ENCODE peak calls at places on chromosomes 11 and 22, in six cellular contexts. K is K562, B is HepG2, R is upper lobe of left lung, L is A549, Y is GM12878. E is an unnamed sample.

GRCh38 chr22:48089601-48090331 is 1327.3 kb downstream of the TBC1D22A start:
- ATAC-seq in K (no peak), B (no peak), R (peak), L (no peak), Y (peak), E (peak)

GRCh38 chr22:27748355-27749168 is 53.0 kb downstream of the MN1 start:
- ATAC-seq in K (no peak), B (no peak), R (no peak), L (no peak), Y (no peak), E (peak)

GRCh38 chr11:74466916-74467885 is at the start of gene KCNE3:
- ATAC-seq in K (peak), B (no peak), R (peak), L (no peak), Y (no peak), E (peak)

GRCh38 chr11:17098632-17099031 is 21.2 kb upstream of the RPS13 start:
- ATAC-seq in K (no peak), B (no peak), R (no peak), L (no peak), Y (no peak), E (no peak)

GRCh38 chr22:30733081-30733680 is 38.5 kb downstream of the OSBP2 start:
- ATAC-seq in K (no peak), B (no peak), R (no peak), L (no peak), Y (no peak), E (no peak)

GRCh38 chr11:60498399-60498798 is 5.8 kb downstream of the MS4A12 start:
- ATAC-seq in K (no peak), B (no peak), R (no peak), L (no peak), Y (peak), E (no peak)

GRCh38 chr11:10160350-10160749 is 133.7 kb downstream of the SBF2 start:
- ATAC-seq in K (no peak), B (no peak), R (no peak), L (no peak), Y (no peak), E (no peak)

GRCh38 chr11:102318469-102318868 is 1.2 kb downstream of the BIRC3 start:
- ATAC-seq in K (no peak), B (no peak), R (no peak), L (peak), Y (peak), E (no peak)

GRCh38 chr22:46251816-46252380 is 1.8 kb upstream of the CDPF1 start:
- ATAC-seq in K (no peak), B (no peak), R (no peak), L (no peak), Y (no peak), E (no peak)

GRCh38 chr11:14764213-14764898 is 120.8 kb downstream of the PDE3B start:
- ATAC-seq in K (peak), B (no peak), R (no peak), L (no peak), Y (peak), E (no peak)

GRCh38 chr22:20918663-20919220 is 1.5 kb downstream of the CRKL start:
- ATAC-seq in K (no peak), B (no peak), R (no peak), L (no peak), Y (no peak), E (no peak)

GRCh38 chr11:16603890-16604783 is 134.3 kb upstream of the C11orf58 start:
- ATAC-seq in K (peak), B (peak), R (peak), L (peak), Y (no peak), E (peak)

DNA sequence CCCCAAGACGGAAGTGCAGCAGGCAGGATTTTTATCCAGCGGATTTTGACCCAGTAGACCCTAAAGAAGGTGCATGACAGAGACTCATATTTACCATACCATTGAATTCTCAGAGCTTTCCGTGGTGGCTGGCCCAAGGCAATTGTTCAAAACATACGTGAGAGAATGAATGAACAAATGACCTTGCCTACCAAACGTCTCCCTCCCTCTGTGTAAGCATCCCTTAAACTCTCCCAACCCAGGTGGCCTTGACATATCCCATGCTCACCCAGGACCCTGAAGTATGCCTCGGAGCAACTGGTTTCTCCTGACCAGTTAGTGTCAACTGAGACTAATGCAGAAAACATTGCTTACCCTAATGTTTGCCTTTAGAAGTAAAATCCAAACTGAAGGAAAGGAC is 154.9 kb downstream of the TEAD1 start:
- ATAC-seq in K (no peak), B (peak), R (no peak), L (no peak), Y (no peak), E (no peak)
- H3K4me3 ChIP-seq in K (no peak), B (no peak), R (no peak), L (no peak), Y (no peak), E (no peak)

GRCh38 chr11:112961146-112961668 is at the start of gene NCAM1:
- ATAC-seq in K (peak), B (peak), R (no peak), L (peak), Y (no peak), E (peak)
- TF ChIP-seq EP300 in K (no peak), B (no peak), R (no peak), L (no peak), Y (no peak), E (no peak)

GRCh38 chr11:827146-827860 is 416 bp upstream of the CRACR2B start:
- ATAC-seq in K (peak), B (peak), R (no peak), L (peak), Y (peak), E (no peak)
- H3K4me3 ChIP-seq in K (peak), B (peak), R (peak), L (peak), Y (peak), E (no peak)

DNA sequence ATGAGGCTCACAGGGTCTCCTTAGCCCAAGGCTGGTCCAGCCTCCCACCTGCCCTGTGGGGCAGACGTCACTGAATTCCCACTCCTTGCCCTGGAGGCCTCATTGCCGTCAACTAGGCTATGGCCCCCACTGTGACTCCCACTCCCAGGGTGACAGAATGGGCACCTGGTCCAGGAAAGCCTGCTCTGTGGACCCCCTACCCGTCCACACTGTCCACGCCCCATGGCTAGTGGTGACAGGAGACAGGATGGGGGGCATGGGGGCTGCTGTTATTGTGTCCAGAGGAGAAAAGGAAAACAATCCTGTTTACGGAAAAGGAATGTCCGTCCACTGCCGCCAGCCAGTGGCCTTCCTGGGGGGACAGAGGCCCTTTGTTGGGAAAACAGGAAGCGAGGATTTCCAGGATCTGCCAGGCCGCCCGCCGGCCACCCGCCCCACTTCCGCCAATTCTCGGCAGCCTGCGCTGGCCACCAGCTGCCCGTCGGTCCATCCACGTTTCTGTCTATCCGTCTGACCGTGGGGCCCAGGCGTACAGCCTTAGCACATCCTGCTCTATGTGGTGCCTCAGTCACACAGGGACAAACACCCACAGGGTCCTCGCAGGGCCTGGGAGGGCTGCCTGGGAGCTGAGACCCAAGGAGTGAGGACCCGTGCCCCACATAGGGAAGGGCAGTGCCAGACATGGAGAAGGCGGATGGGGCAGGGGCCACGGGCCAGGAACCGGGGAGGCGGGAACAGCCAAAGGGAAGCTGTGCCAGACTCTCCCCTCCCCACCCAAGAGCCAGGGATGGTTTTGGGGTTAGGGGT is 19.5 kb downstream of the CRELD2 start:
- ATAC-seq in K (no peak), B (peak), R (no peak), L (no peak), Y (no peak), E (no peak)
- TF ChIP-seq EP300 in K (no peak), B (peak), R (no peak), L (no peak), Y (no peak), E (no peak)

GRCh38 chr11:81092517-81092916 is 1641.1 kb downstream of the FAM181B start:
- ATAC-seq in K (no peak), B (no peak), R (no peak), L (no peak), Y (no peak), E (no peak)

DNA sequence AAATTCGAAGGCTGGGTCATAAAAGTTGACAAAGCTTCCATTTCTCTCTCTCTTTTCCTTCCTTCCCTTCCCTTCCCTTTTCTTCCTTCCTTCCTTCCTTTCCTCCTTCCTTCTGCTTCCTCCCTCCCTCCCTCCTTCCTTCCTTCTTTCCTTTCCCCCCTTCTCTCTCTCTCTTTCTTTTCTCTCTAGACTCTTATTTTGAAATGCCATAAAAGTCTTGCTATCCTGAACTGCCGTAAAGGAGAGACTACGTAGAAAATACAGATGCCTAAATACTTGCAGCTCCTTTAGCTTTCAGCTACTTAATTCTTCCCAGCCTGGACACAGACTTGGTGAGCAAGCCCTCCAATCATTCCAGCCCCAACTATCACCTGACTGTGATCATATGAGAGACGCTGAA is 1644.4 kb downstream of the FAM181B start:
- ATAC-seq in K (no peak), B (no peak), R (no peak), L (no peak), Y (no peak), E (no peak)
- H3K4me3 ChIP-seq in K (no peak), B (no peak), R (no peak), L (no peak), Y (no peak), E (no peak)

DNA sequence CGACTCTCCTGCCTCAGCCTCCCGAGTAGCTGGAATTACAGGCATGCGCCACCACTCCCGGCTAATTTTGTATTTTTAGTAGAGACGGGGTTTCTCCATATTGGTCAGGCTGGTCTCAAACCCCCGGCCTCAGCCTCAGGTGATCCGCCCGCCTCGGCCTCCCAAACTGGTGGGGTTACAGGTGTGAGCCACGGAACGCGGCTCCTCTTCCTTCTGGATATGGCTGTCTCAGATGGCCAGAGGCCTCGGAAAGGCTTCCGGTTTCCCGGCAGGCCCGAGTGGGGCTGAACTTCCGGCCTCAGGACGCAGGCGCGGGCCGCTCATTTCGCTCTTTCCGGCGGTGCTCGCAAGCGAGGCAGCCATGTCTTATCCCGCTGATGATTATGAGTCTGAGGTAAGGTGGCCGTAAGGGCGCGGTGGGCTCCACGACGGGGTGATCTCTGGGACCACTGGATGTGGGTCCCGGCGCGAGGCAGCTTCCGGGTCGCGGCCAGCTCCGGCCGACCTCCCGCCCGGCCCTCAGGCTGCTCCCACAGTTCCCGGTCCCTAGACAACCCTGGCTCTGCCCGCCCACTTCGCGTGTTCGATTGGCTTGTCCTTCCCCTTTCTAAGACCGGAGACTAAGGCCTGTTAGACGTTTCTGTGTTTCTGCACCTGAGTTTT is at the start of gene EIF3L:
- ATAC-seq in K (peak), B (peak), R (peak), L (peak), Y (peak), E (peak)
- TF ChIP-seq EP300 in K (no peak), B (no peak), R (no peak), L (no peak), Y (no peak), E (no peak)